ENCODE peak calls at places on chromosomes 3 and 15, in four cellular contexts. N is WTC11, K is K562, P is HepG2. F is an unnamed sample.

GRCh38 chr3:84439476-84439875 is 519.3 kb upstream of the CADM2 start:
- DNase-seq in K (no peak), N (no peak), P (no peak), F (no peak)

GRCh38 chr3:184648726-184649125 is 63.1 kb downstream of the MAGEF1 start:
- DNase-seq in K (no peak), N (no peak), P (no peak), F (no peak)

GRCh38 chr15:80484312-80484981 is 80.3 kb downstream of the ARNT2 start:
- DNase-seq in K (no peak), N (no peak), P (no peak), F (no peak)

GRCh38 chr15:95394186-95395067 is 936.1 kb upstream of the NR2F2 start:
- DNase-seq in K (no peak), P (no peak), N (no peak), F (no peak)

GRCh38 chr15:90513448-90513847 is 16.3 kb upstream of the CRTC3 start:
- DNase-seq in P (peak), K (peak), N (no peak), F (no peak)

GRCh38 chr15:47719730-47720129 is 2.4 kb downstream of the SEMA6D start:
- DNase-seq in K (no peak), N (no peak), P (no peak), F (no peak)

GRCh38 chr15:60840703-60841411 is 361.9 kb upstream of the ICE2 start:
- DNase-seq in P (no peak), N (no peak), K (no peak), F (no peak)

GRCh38 chr3:147191795-147192385 is 214.5 kb downstream of the ZIC4 start:
- DNase-seq in N (peak), P (peak), K (peak), F (peak)

GRCh38 chr15:88982304-88982945 is 69.2 kb upstream of the MFGE8 start:
- DNase-seq in P (no peak), N (no peak), K (peak), F (peak)

GRCh38 chr3:177197934-177198484 is 727 bp upstream of the TBL1XR1 start:
- DNase-seq in P (no peak), K (no peak), N (no peak), F (peak)

GRCh38 chr15:40343512-40343911 is 2.8 kb upstream of the CCDC9B start:
- DNase-seq in K (no peak), N (no peak), P (peak), F (no peak)

GRCh38 chr3:46017720-46018119 is 9.6 kb downstream of the XCR1 start:
- DNase-seq in P (no peak), K (peak), N (no peak), F (no peak)

GRCh38 chr15:69853572-69853971 is 244.1 kb downstream of the TLE3 start:
- DNase-seq in K (no peak), P (no peak), N (no peak), F (peak)

GRCh38 chr3:56137406-56137805 is 330.9 kb downstream of the ERC2 start:
- DNase-seq in N (no peak), P (no peak), K (no peak), F (no peak)

GRCh38 chr3:13574083-13574797 is 25.3 kb downstream of the FBLN2 start:
- DNase-seq in K (no peak), P (no peak), N (no peak), F (no peak)

GRCh38 chr3:13544293-13544831 is 4.6 kb upstream of the FBLN2 start:
- DNase-seq in K (peak), P (no peak), N (no peak), F (peak)

GRCh38 chr15:77440378-77440999 is 19.8 kb downstream of the HMG20A start:
- DNase-seq in P (no peak), N (no peak), K (no peak), F (peak)

GRCh38 chr3:16802382-16802781 is 82.4 kb upstream of the PLCL2 start:
- DNase-seq in K (no peak), P (no peak), N (no peak), F (no peak)

GRCh38 chr15:57495554-57496235 is 96.0 kb upstream of the MYZAP start:
- DNase-seq in P (no peak), N (no peak), K (no peak), F (no peak)

GRCh38 chr3:4674216-4674615 is 181.1 kb downstream of the ITPR1 start:
- DNase-seq in K (no peak), P (no peak), N (no peak), F (no peak)

GRCh38 chr3:100893590-100893989 is 99.6 kb downstream of the ABI3BP start:
- DNase-seq in N (peak), K (peak), P (peak), F (peak)

GRCh38 chr15:63474810-63475316 is 29.5 kb upstream of the USP3 start:
- DNase-seq in N (no peak), P (peak), K (no peak), F (peak)

GRCh38 chr3:112514527-112515128 is 15.4 kb upstream of the BTLA start:
- DNase-seq in K (no peak), P (no peak), N (no peak), F (no peak)

DNA sequence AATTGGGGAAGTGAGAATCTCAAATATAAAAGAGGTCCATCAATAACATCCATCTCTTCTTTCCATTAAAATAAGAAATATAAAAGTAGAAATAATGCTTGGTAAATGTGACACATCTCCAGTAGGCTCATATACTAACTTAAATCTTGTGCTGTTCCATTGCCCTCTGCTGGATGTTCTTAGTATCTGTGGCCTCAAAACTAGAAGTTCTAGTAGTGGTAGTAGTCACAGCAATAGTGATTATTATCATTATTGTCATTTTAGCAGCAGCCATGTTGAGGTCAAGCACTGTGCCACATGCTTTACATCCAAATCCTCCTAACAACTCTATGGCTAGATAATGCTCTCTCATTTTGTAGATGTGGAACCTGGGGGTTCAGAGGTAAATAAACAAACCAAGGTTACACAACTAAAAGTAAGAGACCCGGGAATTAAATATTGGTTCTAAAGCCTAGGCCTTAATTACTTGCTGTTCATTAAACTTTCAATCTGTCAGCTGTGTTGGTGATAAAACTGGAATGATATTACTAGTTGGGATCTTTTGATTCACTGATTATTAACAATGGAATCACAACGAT is 20.2 kb upstream of the BTLA start:
- DNase-seq in K (peak), P (peak), N (no peak), F (peak)
- TF ChIP-seq HMGXB4 in K (no peak), P (no peak), N (no peak), F (no peak)

DNA sequence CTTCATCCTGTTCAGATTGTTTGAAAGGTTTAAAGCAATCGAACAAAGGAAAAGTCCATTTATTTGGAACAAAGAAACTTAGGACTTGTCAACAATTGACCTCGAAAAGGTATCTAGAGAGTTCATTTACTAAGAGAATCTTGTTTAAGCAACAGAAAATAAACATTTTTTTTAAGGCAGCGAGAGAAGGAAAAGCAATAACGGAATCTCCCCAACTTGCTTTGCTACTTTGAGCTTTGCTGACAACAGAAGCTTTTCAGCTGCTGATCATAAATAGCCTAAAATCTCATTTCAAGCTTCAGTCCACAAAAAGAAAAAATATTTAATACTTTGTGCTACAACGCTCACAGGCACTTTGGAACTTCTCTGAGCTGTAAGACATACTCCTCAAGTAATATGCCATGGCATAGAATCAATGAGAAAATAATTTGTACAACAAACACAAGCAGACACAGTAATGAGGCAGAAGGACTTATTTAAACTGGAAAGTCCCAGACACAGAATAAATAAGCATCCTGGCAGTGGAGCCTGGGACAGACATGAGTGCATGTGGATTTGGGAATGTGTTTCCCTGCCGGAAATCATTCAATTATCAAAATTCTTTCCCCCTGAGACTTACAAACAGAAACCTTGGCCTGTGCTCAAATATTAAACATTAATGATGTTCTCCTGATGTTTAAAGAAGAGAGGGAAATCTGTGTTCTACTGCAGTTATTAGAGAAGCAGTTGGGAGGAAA is 520.3 kb downstream of the ROBO1 start:
- DNase-seq in N (no peak), K (no peak), P (no peak), F (no peak)
- TF ChIP-seq HMGXB4 in N (no peak), K (no peak), P (no peak), F (no peak)

DNA sequence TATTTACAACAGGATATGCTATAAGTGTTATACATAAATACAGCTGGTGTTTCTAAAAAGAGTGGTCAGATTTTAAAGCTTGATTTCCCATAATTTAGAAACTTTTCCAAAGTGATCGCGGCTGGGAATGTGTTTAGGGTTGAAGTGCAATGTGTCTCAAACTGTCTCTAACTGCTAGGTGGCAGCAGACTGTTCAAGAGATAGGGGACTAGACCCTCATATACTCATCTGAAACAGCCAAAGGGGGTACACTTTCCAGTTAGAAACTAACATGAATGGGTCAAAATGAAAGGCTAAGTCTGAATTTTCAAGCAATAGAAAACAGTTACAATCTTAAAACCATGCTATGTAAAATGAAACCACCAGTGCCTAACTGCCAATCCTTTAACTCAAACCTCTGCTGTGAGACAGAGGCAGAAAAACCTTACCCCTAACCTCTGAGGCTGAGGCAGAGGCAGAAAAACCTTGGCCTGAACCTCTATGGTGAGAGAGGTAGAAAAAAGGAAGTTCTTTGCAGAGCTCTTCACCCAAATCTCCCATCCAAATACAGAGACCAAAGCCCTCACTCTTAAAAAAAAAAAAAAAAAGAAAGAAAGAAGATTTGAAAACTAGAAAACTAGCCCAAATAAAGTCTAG is 595.9 kb downstream of the NTRK3 start:
- DNase-seq in N (no peak), P (no peak), K (no peak), F (no peak)
- TF ChIP-seq HMGXB4 in N (no peak), P (no peak), K (no peak), F (no peak)

DNA sequence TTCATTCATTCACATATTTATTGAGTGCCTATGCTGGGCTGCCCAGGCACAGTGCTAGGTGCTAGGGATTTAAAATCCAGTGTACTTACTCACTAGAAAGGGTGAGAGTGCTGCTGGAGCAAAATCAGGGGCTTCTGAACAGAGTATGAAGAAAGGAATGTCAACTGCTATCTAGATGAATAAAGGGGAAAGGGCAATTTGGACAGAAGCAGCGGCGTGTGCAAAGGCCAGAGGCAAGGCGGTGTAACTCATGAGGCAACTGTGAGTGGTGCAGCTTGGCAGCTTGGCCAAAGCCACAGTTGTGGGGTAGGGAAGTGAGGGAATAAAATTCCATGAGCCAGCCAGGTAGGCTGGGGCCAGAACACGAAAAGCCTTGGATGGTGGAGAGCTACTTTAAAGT is 76.7 kb downstream of the RAD18 start:
- DNase-seq in K (no peak), P (no peak), N (no peak), F (no peak)
- TF ChIP-seq HMGXB4 in K (no peak), P (no peak), N (no peak), F (no peak)

DNA sequence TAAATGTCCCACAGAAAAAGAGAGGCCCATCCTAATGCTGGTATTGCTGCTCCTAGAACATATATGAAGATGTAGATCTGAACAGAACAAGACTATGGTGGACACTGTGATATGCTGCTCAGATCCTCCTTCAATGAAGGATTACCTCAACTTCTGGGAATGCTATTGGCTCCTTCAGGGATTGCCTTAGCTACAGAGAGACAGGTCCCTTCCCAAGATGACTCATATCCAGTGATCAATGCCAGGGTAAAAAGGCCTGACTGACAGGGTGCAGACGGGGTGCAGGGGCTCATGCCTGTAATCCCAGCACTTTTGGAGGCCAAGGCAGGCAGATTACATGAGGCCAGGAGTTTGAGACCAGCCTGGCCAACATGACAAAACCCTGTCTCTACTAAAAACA is 20.5 kb upstream of the STAG1 start:
- DNase-seq in K (no peak), P (no peak), N (no peak), F (no peak)
- TF ChIP-seq HMGXB4 in K (no peak), P (no peak), N (no peak), F (no peak)

DNA sequence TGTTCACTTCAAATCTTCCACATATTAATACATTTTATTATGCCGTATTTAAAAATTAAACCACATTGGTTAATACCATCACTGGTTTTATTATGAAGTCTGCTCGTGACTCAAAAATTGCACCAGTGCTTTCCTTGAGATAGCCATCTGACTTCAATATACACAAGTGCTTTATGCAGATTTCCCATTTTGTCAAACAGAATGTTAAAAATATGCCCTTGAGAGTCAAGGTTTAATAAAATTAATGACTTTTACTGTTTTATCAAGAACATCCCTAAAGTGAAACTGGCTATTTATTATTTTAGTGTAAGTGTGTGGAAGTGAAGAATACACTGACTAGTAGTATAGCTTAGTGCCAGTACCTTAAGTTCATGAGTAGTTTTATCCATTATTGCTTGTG is 139.3 kb upstream of the SOX2 start:
- DNase-seq in K (no peak), N (no peak), P (no peak), F (no peak)
- TF ChIP-seq HMGXB4 in K (no peak), N (no peak), P (no peak), F (no peak)

GRCh38 chr3:143127801-143128200 is 8.2 kb downstream of the CHST2 start:
- DNase-seq in N (no peak), P (no peak), K (no peak), F (no peak)
- TF ChIP-seq HMGXB4 in N (no peak), P (no peak), K (no peak), F (no peak)

F was measured in A549.